ENCODE peak calls at places on chromosome 1, in nine cellular contexts. X, F, A, P, K, C, L, Z and O are unnamed samples.
A peak's percentile ranks its signal among the peaks of the same experiment; 100 is the strongest.

GRCh38 chr1:19055001-19055400 is 98.5 kb upstream of the IFFO2 start:
- DNase-seq in F (no peak), P (no peak), L (no peak), C (no peak), X (no peak), K (no peak), A (no peak), Z (no peak), O (no peak)

GRCh38 chr1:184483101-184483813 is 96.4 kb downstream of the C1orf21 start:
- DNase-seq in C (peak; percentile 23), K (peak; percentile 57), X (peak; percentile 83), A (no peak), L (peak; percentile 47), F (no peak), P (peak; percentile 38), Z (no peak), O (no peak)

GRCh38 chr1:241215203-241215602 is 141.8 kb downstream of the RGS7 start:
- DNase-seq in X (no peak), L (no peak), C (no peak), F (no peak), P (no peak), A (no peak), Z (no peak), K (no peak), O (no peak)

GRCh38 chr1:74689800-74690696 is 16.5 kb upstream of the ERICH3 start:
- DNase-seq in X (peak; percentile 52), F (no peak), L (peak; percentile 87), C (peak; percentile 46), K (no peak), Z (no peak), A (no peak), P (peak; percentile 59), O (peak; percentile 53)

GRCh38 chr1:41681331-41682136 is 197.1 kb upstream of the EDN2 start:
- DNase-seq in L (no peak), C (no peak), F (no peak), K (peak; percentile 67), A (no peak), Z (peak; percentile 35), X (peak; percentile 52), P (peak; percentile 29), O (no peak)

GRCh38 chr1:26349196-26349885 is 4.6 kb downstream of the CRYBG2 start:
- DNase-seq in Z (no peak), L (peak; percentile 81), A (no peak), F (peak; percentile 34), K (no peak), P (peak; percentile 50), C (peak; percentile 67), X (peak; percentile 81), O (no peak)

GRCh38 chr1:65247419-65248359 is 61.7 kb upstream of the DNAJC6 start:
- DNase-seq in L (peak; percentile 76), C (peak; percentile 77), Z (no peak), X (peak; percentile 61), F (peak; percentile 87), A (no peak), P (peak; percentile 56), K (peak; percentile 40), O (peak; percentile 74)

GRCh38 chr1:25617626-25618432 is 1.2 kb downstream of the MAN1C1 start:
- DNase-seq in P (no peak), C (no peak), Z (no peak), K (peak; percentile 57), A (peak; percentile 71), X (no peak), F (no peak), L (no peak), O (no peak)

GRCh38 chr1:102772831-102773230 is 335.5 kb downstream of the COL11A1 start:
- DNase-seq in X (no peak), A (no peak), F (no peak), C (no peak), L (peak; percentile 41), P (no peak), K (no peak), Z (no peak), O (no peak)

GRCh38 chr1:8516793-8517556 is 199.1 kb downstream of the SLC45A1 start:
- DNase-seq in A (no peak), P (no peak), Z (no peak), L (no peak), X (peak; percentile 44), K (no peak), C (no peak), F (no peak), O (no peak)

DNA sequence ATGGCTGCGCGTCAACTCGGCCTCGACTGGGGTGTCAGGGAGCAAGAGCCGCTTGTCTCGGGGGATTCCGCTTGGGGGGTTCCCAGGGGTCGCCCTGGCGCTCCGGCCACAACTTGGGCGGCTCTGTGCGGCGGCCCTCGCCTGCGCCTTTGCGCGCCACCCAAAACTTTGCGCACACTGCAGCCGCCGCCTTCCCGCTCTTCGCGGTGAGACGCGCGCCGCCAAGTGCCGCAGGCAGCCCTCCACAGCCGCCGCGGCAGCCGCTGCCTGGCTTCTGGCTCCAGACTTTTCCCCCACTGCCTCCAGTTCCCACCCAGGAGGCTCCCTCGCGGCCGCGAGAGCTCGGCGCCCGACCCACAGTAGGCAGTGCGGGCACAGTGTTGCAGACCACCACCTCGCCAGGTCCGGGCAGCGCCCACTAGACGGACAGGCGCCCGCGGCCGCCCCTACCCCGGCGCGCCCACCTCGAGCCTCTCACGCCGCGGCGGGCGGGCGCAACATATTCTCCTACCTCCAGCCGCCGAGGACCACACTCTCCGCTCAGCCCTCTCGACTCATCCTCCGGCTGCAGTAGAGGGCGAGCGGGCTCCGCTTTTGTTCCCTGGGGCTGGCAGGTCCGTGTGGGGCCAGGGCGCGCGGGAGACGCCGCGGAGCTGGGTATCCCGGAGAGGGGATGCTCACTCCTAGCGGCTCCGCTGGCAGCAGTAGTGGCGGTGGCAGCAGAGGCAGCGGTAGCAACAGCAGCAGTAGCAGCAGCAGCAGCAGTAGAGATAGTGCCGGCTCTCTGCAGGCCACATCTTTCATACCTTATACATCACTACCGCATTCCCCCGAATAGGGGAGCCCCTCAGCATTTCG is 296.6 kb downstream of the OMA1 start:
- DNase-seq in C (peak; percentile 46), X (peak; percentile 11), K (peak; percentile 35), Z (no peak), L (no peak), F (no peak), P (peak; percentile 32), A (no peak), O (peak; percentile 9)
- H3K4me3 ChIP-seq in C (no peak overlapping the region), X (no peak overlapping the region), K (peak overlapping the region; percentile 33), Z (peak overlapping the region; percentile 52), L (no peak overlapping the region), F (peak overlapping the region; percentile 46), P (peak overlapping the region; percentile 18), A (peak overlapping the region; percentile 6), O (peak overlapping the region; percentile 41)

GRCh38 chr1:188463919-188464318 is 1635.2 kb downstream of the PLA2G4A start:
- DNase-seq in Z (no peak), P (no peak), K (no peak), C (no peak), A (no peak), X (peak; percentile 23), L (peak; percentile 37), F (no peak), O (no peak)
- TF ChIP-seq CTCF in Z (no peak), P (no peak), K (no peak), C (no peak), A (no peak), X (peak; percentile 15), L (peak; percentile 33), F (no peak), O (peak; percentile 6)

GRCh38 chr1:61202854-61203603 is 120.7 kb downstream of the NFIA start:
- DNase-seq in C (peak; percentile 53), L (no peak), Z (no peak), F (no peak), K (no peak), A (no peak), P (no peak), X (peak; percentile 53), O (no peak)
- H3K4me3 ChIP-seq in C (peak overlapping the region; percentile 32), L (no peak overlapping the region), Z (peak overlapping the region; percentile 62), F (peak overlapping the region; percentile 32), K (no peak overlapping the region), A (no peak overlapping the region), P (peak overlapping the region; percentile 14), X (peak overlapping the region; percentile 36), O (no peak overlapping the region)

GRCh38 chr1:1777950-1778826 is at the start of gene NADK:
- DNase-seq in C (peak; percentile 53), F (no peak), X (peak; percentile 35), L (peak; percentile 90), P (no peak), K (peak; percentile 76), Z (no peak), A (peak; percentile 79), O (no peak)

GRCh38 chr1:1780598-1781525 is 2.6 kb upstream of the NADK start:
- DNase-seq in C (no peak), A (no peak), L (no peak), F (no peak), Z (no peak), X (no peak), K (no peak), P (no peak), O (no peak)

GRCh38 chr1:1779691-1780597 is 1.7 kb upstream of the NADK start:
- DNase-seq in X (peak; percentile 34), A (peak; percentile 84), P (peak; percentile 37), L (no peak), C (peak; percentile 46), Z (no peak), F (no peak), K (peak; percentile 61), O (peak; percentile 72)

GRCh38 chr1:1777510-1777909 is 760 bp downstream of the NADK start:
- DNase-seq in Z (no peak), A (peak; percentile 87), L (peak; percentile 55), K (peak; percentile 60), F (no peak), P (peak; percentile 34), X (no peak), C (no peak), O (no peak)

DNA sequence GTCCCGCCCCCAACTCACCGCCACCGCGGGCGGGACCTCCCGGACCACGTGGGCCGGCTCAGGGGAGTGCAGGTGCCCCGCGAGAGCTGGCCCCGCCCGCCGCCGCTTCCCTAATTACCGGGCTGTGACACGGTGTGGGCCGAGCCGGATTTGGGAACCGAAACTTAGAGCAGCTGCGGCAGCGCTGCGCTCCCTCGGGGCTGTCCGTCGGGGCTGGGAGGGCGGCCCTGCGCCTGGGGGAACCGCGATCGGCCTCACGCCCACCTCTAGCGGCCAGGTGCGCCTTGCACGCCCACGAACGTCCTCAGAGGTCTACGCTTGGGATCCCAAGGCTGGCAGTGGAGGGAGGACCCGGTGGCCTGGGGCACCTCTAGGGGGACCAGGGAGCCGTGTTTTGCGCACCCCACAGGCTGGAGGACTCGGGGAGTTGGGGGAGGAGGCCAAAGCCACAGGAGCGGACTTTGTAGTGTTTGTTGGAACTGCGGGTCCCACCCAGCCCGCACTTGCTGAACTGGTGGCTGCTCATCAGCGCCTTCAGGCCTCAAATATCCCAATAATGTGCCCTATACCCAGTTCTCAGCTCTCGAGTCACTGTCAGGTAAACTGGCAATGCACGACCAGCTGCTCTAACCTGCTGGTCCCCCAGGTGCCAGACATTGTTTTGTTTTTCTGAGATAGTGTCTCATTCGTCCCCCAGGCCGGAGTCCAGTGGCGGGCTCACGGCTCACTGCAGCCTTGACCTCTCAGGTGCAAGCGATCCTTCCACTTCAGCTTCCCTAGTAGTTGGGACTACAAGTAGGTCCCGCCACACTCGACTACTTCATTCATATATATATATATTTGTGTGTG is 781 bp upstream of the NADK start:
- DNase-seq in X (no peak), F (no peak), Z (peak; percentile 81), K (peak; percentile 79), A (peak; percentile 86), C (peak; percentile 75), L (peak; percentile 90), P (no peak), O (no peak)
- TF ChIP-seq CTCF in X (no peak), F (no peak), Z (peak; percentile 32), K (no peak), A (no peak), C (peak; percentile 8), L (peak; percentile 58), P (peak; percentile 9), O (peak; percentile 17)

GRCh38 chr1:156495401-156496140 is 5.0 kb downstream of the MEF2D start:
- DNase-seq in K (peak; percentile 85), Z (no peak), C (no peak), F (no peak), L (no peak), X (no peak), P (no peak), A (peak; percentile 93), O (no peak)
- H3K4me3 ChIP-seq in K (no peak overlapping the region), Z (peak overlapping the region; percentile 90), C (no peak overlapping the region), F (no peak overlapping the region), L (no peak overlapping the region), X (no peak overlapping the region), P (no peak overlapping the region), A (peak overlapping the region; percentile 78), O (no peak overlapping the region)